ENCODE peak calls at places on chromosomes 11 and 22, in nine cellular contexts. R is MM.1S, H is HCT116, D is GM23248, S is PC-3, L is hepatocyte, U is Karpas-422, A is PC-9, T is SK-N-SH. V is an unnamed sample. For H3K9me2 and H3K9me3, the result is how much of the 10 kb centered on the place peaks cover.

GRCh38 chr11:95487938-95488337 is 256.9 kb upstream of the SESN3 start:
- DNase-seq in R (no peak), H (no peak), D (no peak), S (no peak), L (no peak), U (no peak), A (no peak), T (no peak), V (no peak)

GRCh38 chr22:20009582-20010306 is 6.9 kb downstream of the ARVCF start:
- DNase-seq in R (no peak), H (no peak), D (no peak), S (no peak), L (no peak), U (no peak), A (no peak), T (peak), V (no peak)

GRCh38 chr11:123122341-123122740 is 60.4 kb upstream of the HSPA8 start:
- DNase-seq in R (no peak), H (no peak), D (peak), S (no peak), L (peak), U (no peak), A (peak), T (peak), V (no peak)

GRCh38 chr11:64376071-64376470 is 17.1 kb downstream of the RPS6KA4 start:
- DNase-seq in R (no peak), H (no peak), D (no peak), S (no peak), L (no peak), U (no peak), A (no peak), T (no peak), V (no peak)

GRCh38 chr22:39254789-39255298 is 10.1 kb upstream of the PDGFB start:
- DNase-seq in R (peak), H (no peak), D (peak), S (peak), L (no peak), U (no peak), A (no peak), T (no peak), V (no peak)

GRCh38 chr22:29695129-29695926 is 24.5 kb upstream of the CABP7 start:
- DNase-seq in R (no peak), H (no peak), D (no peak), S (no peak), L (no peak), U (no peak), A (no peak), T (peak), V (no peak)

GRCh38 chr11:122922893-122923292 is 40.3 kb downstream of the JHY start:
- DNase-seq in R (no peak), H (no peak), D (no peak), S (no peak), L (no peak), U (no peak), A (no peak), T (no peak), V (no peak)

GRCh38 chr22:47195156-47195675 is 432.8 kb downstream of the TBC1D22A start:
- DNase-seq in R (no peak), H (no peak), D (no peak), S (no peak), L (no peak), U (no peak), A (no peak), T (peak), V (no peak)

GRCh38 chr11:38014405-38014804 is 1416.4 kb upstream of the RAG2 start:
- DNase-seq in R (no peak), H (no peak), D (no peak), S (no peak), L (no peak), U (no peak), A (no peak), T (no peak), V (no peak)

GRCh38 chr22:50206599-50206998 is 5.8 kb downstream of the SELENOO start:
- DNase-seq in R (no peak), H (no peak), D (peak), S (no peak), L (peak), U (peak), A (no peak), T (peak), V (peak)

GRCh38 chr11:95358516-95359322 is 127.7 kb upstream of the SESN3 start:
- DNase-seq in R (no peak), H (no peak), D (peak), S (no peak), L (no peak), U (no peak), A (no peak), T (no peak), V (no peak)

GRCh38 chr11:24386551-24387404 is 110.1 kb upstream of the LUZP2 start:
- DNase-seq in R (peak), H (no peak), D (peak), S (peak), L (peak), U (peak), A (no peak), T (peak), V (no peak)

GRCh38 chr22:49787861-49788260 is 39.8 kb downstream of the BRD1 start:
- DNase-seq in R (no peak), H (no peak), D (no peak), S (no peak), L (no peak), U (no peak), A (no peak), T (no peak), V (no peak)

GRCh38 chr11:70302086-70302752 is 31.7 kb downstream of the PPFIA1 start:
- DNase-seq in R (no peak), H (no peak), D (no peak), S (no peak), L (no peak), U (no peak), A (no peak), T (no peak), V (no peak)

GRCh38 chr11:58968251-58968711 is 29.0 kb downstream of the GLYATL1 start:
- DNase-seq in R (no peak), H (no peak), D (no peak), S (no peak), L (peak), U (no peak), A (no peak), T (no peak), V (no peak)

GRCh38 chr22:50342651-50343540 is at the start of gene PPP6R2:
- DNase-seq in R (peak), H (no peak), D (peak), S (peak), L (peak), U (peak), A (peak), T (peak), V (peak)

GRCh38 chr22:50547231-50547851 is 1.6 kb downstream of the KLHDC7B start:
- DNase-seq in R (no peak), H (no peak), D (no peak), S (no peak), L (no peak), U (peak), A (no peak), T (peak), V (no peak)

GRCh38 chr11:12755510-12755909 is 81.3 kb downstream of the TEAD1 start:
- DNase-seq in R (no peak), H (no peak), D (peak), S (no peak), L (no peak), U (no peak), A (no peak), T (no peak), V (no peak)

GRCh38 chr11:45804806-45805304 is at the start of gene SLC35C1:
- DNase-seq in R (peak), H (peak), D (peak), S (peak), L (peak), U (peak), A (peak), T (peak), V (peak)

GRCh38 chr11:60872952-60873524 is 5.7 kb downstream of the ZP1 start:
- DNase-seq in R (no peak), H (no peak), D (peak), S (no peak), L (peak), U (no peak), A (peak), T (peak), V (no peak)

GRCh38 chr11:75013051-75013450 is 24.3 kb downstream of the NEU3 start:
- DNase-seq in R (no peak), H (no peak), D (peak), S (peak), L (no peak), U (no peak), A (peak), T (no peak), V (no peak)

GRCh38 chr11:121226415-121227263 is 65.9 kb upstream of the SC5D start:
- DNase-seq in R (no peak), H (peak), D (no peak), S (no peak), L (no peak), U (no peak), A (no peak), T (no peak), V (no peak)

GRCh38 chr22:49294656-49295464 is 532.8 kb downstream of the BRD1 start:
- DNase-seq in R (no peak), H (no peak), D (no peak), S (no peak), L (no peak), U (no peak), A (no peak), T (no peak), V (no peak)

GRCh38 chr22:45942344-45942743 is 34.6 kb downstream of the WNT7B start:
- DNase-seq in R (no peak), H (no peak), D (no peak), S (no peak), L (no peak), U (no peak), A (no peak), T (no peak), V (no peak)

GRCh38 chr11:1931791-1932480 is 12.4 kb downstream of the TNNT3 start:
- DNase-seq in R (no peak), H (no peak), D (no peak), S (no peak), L (no peak), U (no peak), A (no peak), T (peak), V (no peak)

GRCh38 chr11:80899381-80899780 is 1458.6 kb upstream of the TENM4 start:
- DNase-seq in R (no peak), H (no peak), D (peak), S (peak), L (no peak), U (no peak), A (no peak), T (no peak), V (no peak)

GRCh38 chr11:7515544-7515943 is 1.7 kb downstream of the PPFIBP2 start:
- DNase-seq in R (no peak), H (no peak), D (no peak), S (no peak), L (no peak), U (no peak), A (no peak), T (no peak), V (no peak)

GRCh38 chr11:132898676-132899075 is 633.6 kb downstream of the OPCML start:
- DNase-seq in R (no peak), H (no peak), D (no peak), S (no peak), L (no peak), U (no peak), A (no peak), T (no peak), V (no peak)
- H3K9me2 ChIP-seq in R (under half), H (under half), D (under half), S (under half), L (under half), U (under half), A (under half), T (under half), V (under half)

GRCh38 chr22:26364066-26365015 is 64.7 kb upstream of the ASPHD2 start:
- DNase-seq in R (peak), H (peak), D (peak), S (peak), L (peak), U (peak), A (peak), T (peak), V (peak)
- H3K4me3 ChIP-seq in R (no peak), H (no peak), D (no peak), S (no peak), L (no peak), U (no peak), A (no peak), T (no peak), V (no peak)

DNA sequence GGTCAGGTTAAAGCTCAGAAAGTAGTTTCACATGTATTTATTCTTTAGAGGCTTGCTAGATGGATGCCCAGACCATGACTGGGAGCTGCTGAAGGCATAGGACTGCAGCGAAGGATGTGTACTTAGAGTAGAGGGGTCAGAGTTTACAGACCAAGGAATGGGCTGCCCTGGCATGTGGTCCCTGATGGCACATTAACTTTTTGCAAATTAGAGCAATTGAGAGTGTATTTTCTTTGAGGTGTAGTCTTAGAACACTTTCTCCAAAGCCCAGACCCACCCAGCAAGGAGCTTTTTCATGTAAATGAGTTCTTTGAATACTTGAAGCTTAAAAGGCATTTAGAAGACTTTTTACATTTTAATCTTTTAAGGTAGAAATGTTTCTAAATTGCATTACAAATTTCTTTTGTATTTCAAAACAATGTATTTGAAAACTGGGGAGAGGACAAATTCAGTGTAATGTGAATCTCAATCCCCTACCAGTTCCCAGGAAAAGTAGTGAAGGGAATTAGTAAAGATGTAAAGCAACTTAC is 9.0 kb downstream of the OR4X1 start:
- DNase-seq in R (no peak), H (no peak), D (no peak), S (no peak), L (no peak), U (no peak), A (no peak), T (no peak), V (no peak)
- H3K9me3 ChIP-seq in R (under half), H (under half), D (under half), S (under half), L (under half), U (under half), A (under half), T (under half), V (under half)

GRCh38 chr11:132898021-132898420 is 634.3 kb downstream of the OPCML start:
- DNase-seq in R (no peak), H (no peak), D (no peak), S (no peak), L (no peak), U (no peak), A (no peak), T (no peak), V (no peak)
- H3K9me2 ChIP-seq in R (under half), H (under half), D (under half), S (under half), L (under half), U (under half), A (under half), T (under half), V (under half)

DNA sequence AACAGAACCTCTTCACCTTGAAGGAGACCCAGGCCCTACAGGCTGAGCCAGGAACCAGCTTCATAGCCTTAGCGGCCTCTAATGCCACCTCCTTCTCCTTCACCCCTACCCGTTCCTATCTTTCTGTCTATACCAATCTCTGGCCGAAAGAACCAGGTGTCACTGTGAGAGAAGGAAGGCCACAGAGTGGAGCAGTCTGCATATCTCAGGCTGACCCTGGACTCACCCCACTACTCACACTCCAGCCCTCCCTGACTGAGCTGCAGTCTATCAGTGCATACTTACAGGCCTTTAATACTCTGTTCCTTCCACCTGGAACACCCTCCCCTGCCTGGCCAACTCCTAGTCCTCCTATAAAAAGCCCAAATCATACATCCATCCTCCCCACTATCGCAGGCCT is 32.7 kb downstream of the ARAP1 start:
- DNase-seq in R (peak), H (no peak), D (no peak), S (no peak), L (no peak), U (no peak), A (no peak), T (no peak), V (no peak)
- H3K4me3 ChIP-seq in R (peak), H (no peak), D (no peak), S (no peak), L (no peak), U (peak), A (no peak), T (no peak), V (no peak)

DNA sequence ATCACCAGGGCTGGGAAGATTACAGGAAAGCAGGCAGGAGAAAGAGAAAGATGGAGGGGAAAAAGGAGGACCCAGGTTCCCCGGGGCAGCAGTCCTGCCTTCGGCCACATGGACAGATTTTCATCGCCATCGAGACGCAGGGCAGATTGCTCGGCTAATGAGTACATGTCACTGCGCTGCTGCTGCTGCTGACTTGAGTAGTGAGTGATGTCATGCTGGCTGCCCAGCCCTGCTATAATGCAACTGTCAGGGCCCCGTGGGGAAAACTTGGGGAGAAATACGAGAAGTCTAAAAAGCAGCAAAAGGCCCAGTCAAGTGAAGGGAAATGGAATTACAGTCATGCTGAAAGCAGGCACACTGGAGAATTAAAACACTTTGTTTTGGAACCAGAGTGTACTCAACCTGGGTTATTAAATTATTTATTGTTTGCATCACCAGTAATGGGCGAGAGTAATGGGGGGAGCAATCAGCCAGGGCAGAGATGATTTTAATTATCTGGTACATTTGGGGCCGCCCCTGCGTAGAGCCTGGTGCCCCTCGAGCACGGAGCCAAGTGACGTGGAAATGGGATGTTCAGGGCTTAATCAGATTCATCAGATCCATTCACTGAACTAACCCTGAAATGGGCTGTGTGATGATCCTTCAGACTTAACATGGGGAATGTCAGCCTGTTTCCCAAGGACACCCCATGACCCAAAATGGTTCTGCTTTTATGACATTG is 241.5 kb upstream of the CADM1 start:
- DNase-seq in R (no peak), H (no peak), D (no peak), S (no peak), L (peak), U (no peak), A (no peak), T (peak), V (no peak)
- H3K9me3 ChIP-seq in R (under half), H (under half), D (under half), S (under half), L (under half), U (under half), A (under half), T (under half), V (under half)

GRCh38 chr11:32892355-32893090 is at the start of gene QSER1:
- DNase-seq in R (peak), H (no peak), D (peak), S (peak), L (peak), U (peak), A (no peak), T (peak), V (peak)

GRCh38 chr11:32888805-32889204 is 3.8 kb upstream of the QSER1 start:
- DNase-seq in R (no peak), H (no peak), D (peak), S (no peak), L (no peak), U (no peak), A (peak), T (no peak), V (no peak)

GRCh38 chr11:32893091-32893946 is 708 bp downstream of the QSER1 start:
- DNase-seq in R (peak), H (no peak), D (peak), S (peak), L (peak), U (peak), A (no peak), T (peak), V (peak)

GRCh38 chr11:32891657-32892354 is 805 bp upstream of the QSER1 start:
- DNase-seq in R (no peak), H (no peak), D (peak), S (peak), L (peak), U (no peak), A (peak), T (no peak), V (no peak)

DNA sequence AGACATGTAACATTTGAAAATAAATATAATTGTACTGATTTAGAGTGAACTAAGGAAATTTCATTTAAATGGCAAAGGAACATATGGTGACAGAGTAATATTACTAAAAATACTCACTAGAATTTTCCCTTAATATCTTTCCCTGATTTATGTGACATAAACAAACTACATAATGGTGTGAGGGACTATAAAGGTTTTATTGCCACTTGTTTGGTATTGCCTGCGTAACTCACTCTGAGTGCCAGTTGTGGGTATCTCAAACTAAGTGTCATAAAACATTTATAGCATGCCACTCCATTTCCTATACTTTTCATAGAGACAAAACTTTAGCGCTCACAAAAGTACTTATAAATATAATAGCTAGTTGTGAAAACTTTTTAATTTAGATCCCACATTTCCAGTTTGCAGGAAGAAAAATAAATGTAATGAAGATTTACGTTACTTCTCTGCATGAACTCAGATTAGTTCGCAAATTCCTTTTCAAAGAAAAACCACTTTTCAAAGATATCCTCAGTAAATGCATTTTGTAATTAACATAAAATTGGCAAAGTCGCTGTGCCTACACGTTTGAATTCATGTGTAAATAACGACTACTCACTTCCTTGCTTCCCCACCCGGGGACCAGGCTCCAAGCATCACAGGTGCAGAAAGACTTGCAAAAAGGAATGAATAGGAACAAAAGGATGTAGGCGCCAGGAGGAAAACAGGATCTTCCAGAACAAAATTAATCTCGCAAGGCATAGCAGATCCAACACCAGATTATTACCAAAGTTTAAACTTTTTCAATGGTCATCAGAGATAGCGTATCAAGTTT is 1.6 kb upstream of the QSER1 start:
- DNase-seq in R (no peak), H (no peak), D (no peak), S (peak), L (no peak), U (no peak), A (no peak), T (no peak), V (peak)
- H3K9me2 ChIP-seq in R (under half), H (under half), D (under half), S (under half), L (under half), U (under half), A (under half), T (under half), V (under half)

GRCh38 chr22:37334859-37335818 is 52.8 kb downstream of the CYTH4 start:
- DNase-seq in R (no peak), H (no peak), D (peak), S (peak), L (no peak), U (no peak), A (no peak), T (peak), V (no peak)
- H3K4me3 ChIP-seq in R (no peak), H (no peak), D (peak), S (peak), L (no peak), U (no peak), A (no peak), T (no peak), V (no peak)

V was measured in OCI-LY7.